ENCODE peak calls at places on chromosomes 7 and 10, in six cellular contexts. One of them, this sample, is unnamed. For H3K9me3, the result is how much of the 10 kb centered on the place peaks cover.

GRCh38 chr10:24826022-24826421 is 102.3 kb upstream of the ARHGAP21 start:
- DNase-seq in neural progenitor cell: no peak
- DNase-seq in HepG2: no peak
- DNase-seq in fibroblast of lung: peak
- DNase-seq in HCT116: no peak
- DNase-seq in endothelial cell of umbilical vein: peak
- DNase-seq in this sample: peak

GRCh38 chr7:54788664-54789063 is 29.7 kb upstream of the SEC61G start:
- DNase-seq in fibroblast of lung: peak
- DNase-seq in neural progenitor cell: peak
- DNase-seq in HCT116: peak
- DNase-seq in HepG2: peak
- DNase-seq in endothelial cell of umbilical vein: peak
- DNase-seq in this sample: peak

GRCh38 chr7:69677905-69678793 is 79.9 kb downstream of the AUTS2 start:
- DNase-seq in HCT116: no peak
- DNase-seq in HepG2: no peak
- DNase-seq in endothelial cell of umbilical vein: no peak
- DNase-seq in neural progenitor cell: no peak
- DNase-seq in fibroblast of lung: no peak
- DNase-seq in this sample: no peak

GRCh38 chr10:32958992-32959703 is 1.1 kb upstream of the ITGB1 start:
- DNase-seq in HepG2: no peak
- DNase-seq in endothelial cell of umbilical vein: no peak
- DNase-seq in neural progenitor cell: no peak
- DNase-seq in HCT116: no peak
- DNase-seq in fibroblast of lung: no peak
- DNase-seq in this sample: no peak

GRCh38 chr7:101608772-101609713 is 20.1 kb downstream of the MYL10 start:
- DNase-seq in fibroblast of lung: no peak
- DNase-seq in HepG2: no peak
- DNase-seq in neural progenitor cell: no peak
- DNase-seq in HCT116: no peak
- DNase-seq in endothelial cell of umbilical vein: no peak
- DNase-seq in this sample: peak

GRCh38 chr7:140049339-140050024 is 13.3 kb downstream of the PARP12 start:
- DNase-seq in HepG2: peak
- DNase-seq in HCT116: no peak
- DNase-seq in endothelial cell of umbilical vein: peak
- DNase-seq in neural progenitor cell: no peak
- DNase-seq in fibroblast of lung: no peak
- DNase-seq in this sample: peak

GRCh38 chr10:70598857-70599295 is 3.7 kb downstream of the PRF1 start:
- DNase-seq in fibroblast of lung: no peak
- DNase-seq in HepG2: no peak
- DNase-seq in HCT116: no peak
- DNase-seq in neural progenitor cell: no peak
- DNase-seq in endothelial cell of umbilical vein: no peak
- DNase-seq in this sample: no peak

GRCh38 chr10:33095867-33096479 is 137.9 kb upstream of the ITGB1 start:
- DNase-seq in HepG2: no peak
- DNase-seq in endothelial cell of umbilical vein: no peak
- DNase-seq in neural progenitor cell: no peak
- DNase-seq in fibroblast of lung: no peak
- DNase-seq in HCT116: no peak
- DNase-seq in this sample: no peak

GRCh38 chr10:5628798-5629788 is 37.3 kb downstream of the ASB13 start:
- DNase-seq in HCT116: no peak
- DNase-seq in neural progenitor cell: no peak
- DNase-seq in HepG2: no peak
- DNase-seq in endothelial cell of umbilical vein: peak
- DNase-seq in fibroblast of lung: peak
- DNase-seq in this sample: no peak

GRCh38 chr10:77653210-77653609 is 15.6 kb upstream of the KCNMA1 start:
- DNase-seq in fibroblast of lung: no peak
- DNase-seq in neural progenitor cell: no peak
- DNase-seq in HCT116: no peak
- DNase-seq in HepG2: no peak
- DNase-seq in endothelial cell of umbilical vein: no peak
- DNase-seq in this sample: no peak

GRCh38 chr10:112250555-112250954 is 32.6 kb upstream of the TECTB start:
- DNase-seq in neural progenitor cell: no peak
- DNase-seq in endothelial cell of umbilical vein: no peak
- DNase-seq in HCT116: no peak
- DNase-seq in fibroblast of lung: peak
- DNase-seq in HepG2: no peak
- DNase-seq in this sample: no peak

GRCh38 chr7:100493476-100494264 is 9.9 kb downstream of the NYAP1 start:
- DNase-seq in neural progenitor cell: peak
- DNase-seq in endothelial cell of umbilical vein: peak
- DNase-seq in fibroblast of lung: peak
- DNase-seq in HepG2: peak
- DNase-seq in HCT116: no peak
- DNase-seq in this sample: peak

GRCh38 chr10:110379831-110380230 is 75.1 kb upstream of the SMNDC1 start:
- DNase-seq in neural progenitor cell: no peak
- DNase-seq in endothelial cell of umbilical vein: peak
- DNase-seq in HepG2: no peak
- DNase-seq in HCT116: no peak
- DNase-seq in fibroblast of lung: no peak
- DNase-seq in this sample: no peak

GRCh38 chr7:102967798-102968197 is 55.0 kb downstream of the LRRC17 start:
- DNase-seq in HepG2: no peak
- DNase-seq in HCT116: no peak
- DNase-seq in neural progenitor cell: no peak
- DNase-seq in fibroblast of lung: no peak
- DNase-seq in endothelial cell of umbilical vein: no peak
- DNase-seq in this sample: no peak

GRCh38 chr10:68492118-68492517 is 20.3 kb upstream of the DNA2 start:
- DNase-seq in neural progenitor cell: no peak
- DNase-seq in HepG2: no peak
- DNase-seq in HCT116: no peak
- DNase-seq in fibroblast of lung: peak
- DNase-seq in endothelial cell of umbilical vein: no peak
- DNase-seq in this sample: no peak

GRCh38 chr10:77383861-77384553 is 253.6 kb downstream of the KCNMA1 start:
- DNase-seq in HepG2: no peak
- DNase-seq in HCT116: no peak
- DNase-seq in endothelial cell of umbilical vein: no peak
- DNase-seq in fibroblast of lung: no peak
- DNase-seq in neural progenitor cell: peak
- DNase-seq in this sample: no peak

GRCh38 chr7:95342642-95343252 is 18.4 kb upstream of the PON1 start:
- DNase-seq in endothelial cell of umbilical vein: no peak
- DNase-seq in HepG2: peak
- DNase-seq in fibroblast of lung: no peak
- DNase-seq in HCT116: no peak
- DNase-seq in neural progenitor cell: peak
- DNase-seq in this sample: no peak

GRCh38 chr7:71539615-71540014 is 407.7 kb downstream of the GALNT17 start:
- DNase-seq in neural progenitor cell: no peak
- DNase-seq in HCT116: no peak
- DNase-seq in HepG2: no peak
- DNase-seq in fibroblast of lung: no peak
- DNase-seq in endothelial cell of umbilical vein: no peak
- DNase-seq in this sample: no peak

GRCh38 chr10:92822060-92822634 is 26.2 kb upstream of the EXOC6 start:
- DNase-seq in neural progenitor cell: no peak
- DNase-seq in HepG2: peak
- DNase-seq in endothelial cell of umbilical vein: peak
- DNase-seq in fibroblast of lung: peak
- DNase-seq in HCT116: no peak
- DNase-seq in this sample: peak

GRCh38 chr10:52801951-52802350 is 29.4 kb upstream of the MBL2 start:
- DNase-seq in endothelial cell of umbilical vein: no peak
- DNase-seq in HCT116: no peak
- DNase-seq in fibroblast of lung: peak
- DNase-seq in neural progenitor cell: no peak
- DNase-seq in HepG2: no peak
- DNase-seq in this sample: no peak

GRCh38 chr10:59724098-59724938 is 14.7 kb upstream of the SLC16A9 start:
- DNase-seq in fibroblast of lung: no peak
- DNase-seq in endothelial cell of umbilical vein: no peak
- DNase-seq in HepG2: no peak
- DNase-seq in neural progenitor cell: no peak
- DNase-seq in HCT116: no peak
- DNase-seq in this sample: no peak

GRCh38 chr7:21429021-21429420 is 1.1 kb downstream of the SP4 start:
- DNase-seq in HCT116: no peak
- DNase-seq in endothelial cell of umbilical vein: no peak
- DNase-seq in fibroblast of lung: no peak
- DNase-seq in neural progenitor cell: peak
- DNase-seq in HepG2: no peak
- DNase-seq in this sample: no peak
- H3K4me2 ChIP-seq in HCT116: peak
- H3K4me2 ChIP-seq in endothelial cell of umbilical vein: peak
- H3K4me2 ChIP-seq in fibroblast of lung: peak
- H3K4me2 ChIP-seq in neural progenitor cell: peak
- H3K4me2 ChIP-seq in HepG2: peak
- H3K4me2 ChIP-seq in this sample: peak

GRCh38 chr7:158383665-158384064 is 204.0 kb downstream of the PTPRN2 start:
- DNase-seq in HCT116: no peak
- DNase-seq in neural progenitor cell: no peak
- DNase-seq in fibroblast of lung: no peak
- DNase-seq in HepG2: no peak
- DNase-seq in endothelial cell of umbilical vein: no peak
- DNase-seq in this sample: no peak
- H3K9me3 ChIP-seq in HCT116: under half
- H3K9me3 ChIP-seq in neural progenitor cell: under half
- H3K9me3 ChIP-seq in fibroblast of lung: under half
- H3K9me3 ChIP-seq in HepG2: under half
- H3K9me3 ChIP-seq in endothelial cell of umbilical vein: under half
- H3K9me3 ChIP-seq in this sample: under half

DNA sequence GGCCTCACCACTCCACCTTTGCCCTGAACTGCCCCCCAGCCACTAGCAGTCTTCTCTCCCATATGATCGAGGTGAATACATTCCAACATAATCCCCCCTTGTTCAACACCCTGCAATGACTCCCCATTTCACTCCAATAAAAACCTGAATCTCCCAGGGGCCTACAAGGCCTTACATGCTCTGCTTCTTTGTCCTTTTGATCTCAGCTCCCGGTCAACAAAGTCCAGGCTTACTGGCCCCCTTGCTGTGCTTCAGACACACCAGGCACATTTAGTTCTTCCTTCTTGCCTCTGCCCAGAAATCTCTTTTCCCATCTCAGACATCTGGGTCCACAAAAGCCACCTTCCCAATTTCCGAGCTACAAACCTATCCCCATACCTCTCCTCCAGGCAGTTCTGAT is 14.0 kb downstream of the MET start:
- DNase-seq in HepG2: peak
- DNase-seq in HCT116: no peak
- DNase-seq in fibroblast of lung: no peak
- DNase-seq in neural progenitor cell: peak
- DNase-seq in endothelial cell of umbilical vein: no peak
- DNase-seq in this sample: no peak
- TF ChIP-seq EZH2 in HepG2: no peak
- TF ChIP-seq EZH2 in HCT116: no peak
- TF ChIP-seq EZH2 in fibroblast of lung: no peak
- TF ChIP-seq EZH2 in neural progenitor cell: no peak
- TF ChIP-seq EZH2 in endothelial cell of umbilical vein: no peak
- TF ChIP-seq EZH2 in this sample: no peak

GRCh38 chr7:33649476-33650441 is 255.6 kb upstream of the BMPER start:
- DNase-seq in HepG2: no peak
- DNase-seq in neural progenitor cell: no peak
- DNase-seq in HCT116: no peak
- DNase-seq in fibroblast of lung: no peak
- DNase-seq in endothelial cell of umbilical vein: no peak
- DNase-seq in this sample: no peak
- H3K4me2 ChIP-seq in HepG2: no peak
- H3K4me2 ChIP-seq in neural progenitor cell: no peak
- H3K4me2 ChIP-seq in HCT116: no peak
- H3K4me2 ChIP-seq in fibroblast of lung: no peak
- H3K4me2 ChIP-seq in endothelial cell of umbilical vein: no peak
- H3K4me2 ChIP-seq in this sample: no peak

DNA sequence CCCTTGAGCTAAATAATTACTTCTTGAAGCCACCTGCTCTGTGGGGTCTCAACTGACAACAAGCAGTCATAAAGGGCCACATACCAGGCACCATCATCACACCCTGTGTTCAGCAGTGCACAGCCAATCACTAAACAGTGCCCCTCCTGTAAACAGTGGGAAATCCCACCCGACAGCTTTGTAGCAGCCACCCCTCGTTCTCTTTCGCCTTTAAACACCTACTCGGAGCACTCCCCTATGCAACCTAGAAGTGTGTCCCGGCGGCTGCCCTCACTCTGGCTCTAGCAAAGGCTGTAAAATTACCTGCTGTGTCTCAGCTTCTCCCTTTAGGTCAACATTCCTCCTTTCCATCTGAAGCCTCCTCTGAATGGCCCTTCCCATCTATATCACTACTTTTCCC is 111.9 kb downstream of the TCERG1L start:
- DNase-seq in HCT116: no peak
- DNase-seq in HepG2: no peak
- DNase-seq in endothelial cell of umbilical vein: no peak
- DNase-seq in neural progenitor cell: peak
- DNase-seq in fibroblast of lung: no peak
- DNase-seq in this sample: no peak
- H3K9me3 ChIP-seq in HCT116: under half
- H3K9me3 ChIP-seq in HepG2: under half
- H3K9me3 ChIP-seq in endothelial cell of umbilical vein: under half
- H3K9me3 ChIP-seq in neural progenitor cell: under half
- H3K9me3 ChIP-seq in fibroblast of lung: under half
- H3K9me3 ChIP-seq in this sample: under half

GRCh38 chr10:46106410-46107255 is 60.6 kb upstream of the MSMB start:
- DNase-seq in fibroblast of lung: peak
- DNase-seq in endothelial cell of umbilical vein: peak
- DNase-seq in neural progenitor cell: peak
- DNase-seq in HepG2: peak
- DNase-seq in HCT116: peak
- DNase-seq in this sample: peak
- TF ChIP-seq EZH2 in fibroblast of lung: peak
- TF ChIP-seq EZH2 in endothelial cell of umbilical vein: peak
- TF ChIP-seq EZH2 in neural progenitor cell: no peak
- TF ChIP-seq EZH2 in HepG2: peak
- TF ChIP-seq EZH2 in HCT116: no peak
- TF ChIP-seq EZH2 in this sample: no peak

GRCh38 chr10:98223874-98224273 is 44.1 kb downstream of the LOXL4 start:
- DNase-seq in neural progenitor cell: no peak
- DNase-seq in HCT116: no peak
- DNase-seq in HepG2: no peak
- DNase-seq in fibroblast of lung: no peak
- DNase-seq in endothelial cell of umbilical vein: no peak
- DNase-seq in this sample: no peak
- H3K4me2 ChIP-seq in neural progenitor cell: no peak
- H3K4me2 ChIP-seq in HCT116: no peak
- H3K4me2 ChIP-seq in HepG2: no peak
- H3K4me2 ChIP-seq in fibroblast of lung: no peak
- H3K4me2 ChIP-seq in endothelial cell of umbilical vein: no peak
- H3K4me2 ChIP-seq in this sample: no peak

GRCh38 chr10:37727491-37728352 is 129.7 kb downstream of the ZNF248 start:
- DNase-seq in endothelial cell of umbilical vein: no peak
- DNase-seq in HepG2: no peak
- DNase-seq in HCT116: no peak
- DNase-seq in neural progenitor cell: no peak
- DNase-seq in fibroblast of lung: no peak
- DNase-seq in this sample: no peak
- H3K9me3 ChIP-seq in endothelial cell of umbilical vein: under half
- H3K9me3 ChIP-seq in HepG2: under half
- H3K9me3 ChIP-seq in HCT116: under half
- H3K9me3 ChIP-seq in neural progenitor cell: under half
- H3K9me3 ChIP-seq in fibroblast of lung: under half
- H3K9me3 ChIP-seq in this sample: under half

This sample was measured in hepatocyte.